ENCODE peak calls at places on chromosome 1, in ten cellular contexts. P, X, J, W, D, Q, A, R, E and Z are unnamed samples. For H3K9me2, the result is how much of the 10 kb centered on the place peaks cover.

GRCh38 chr1:32881871-32882850 is 4.1 kb upstream of the HPCA start:
- DNase-seq in R (peak), A (no peak), Q (no peak), J (no peak), X (no peak), D (no peak), P (no peak), W (no peak), E (no peak), Z (no peak)

GRCh38 chr1:99943238-99943794 is 26.5 kb upstream of the SLC35A3 start:
- DNase-seq in D (no peak), X (no peak), P (peak), A (no peak), Q (no peak), J (peak), E (peak), W (peak), R (no peak), Z (no peak)

GRCh38 chr1:2072109-2072806 is 22.0 kb downstream of the PRKCZ start:
- DNase-seq in Q (no peak), J (no peak), A (no peak), E (no peak), P (peak), D (no peak), X (no peak), W (no peak), R (no peak), Z (no peak)

GRCh38 chr1:192809286-192810252 is 730 bp downstream of the RGS2 start:
- DNase-seq in P (peak), A (no peak), E (no peak), R (peak), Q (peak), J (peak), D (peak), X (peak), W (peak), Z (peak)

GRCh38 chr1:51998007-51998406 is 7.5 kb upstream of the RAB3B start:
- DNase-seq in X (no peak), E (no peak), R (peak), W (no peak), P (no peak), Q (peak), A (no peak), D (no peak), J (no peak), Z (no peak)

GRCh38 chr1:206455681-206456344 is 14.5 kb upstream of the IKBKE start:
- DNase-seq in A (no peak), D (no peak), P (peak), W (peak), Q (no peak), E (no peak), X (no peak), R (peak), J (no peak), Z (no peak)

GRCh38 chr1:29474274-29474824 is 238.0 kb downstream of the PTPRU start:
- DNase-seq in E (no peak), R (peak), D (no peak), W (no peak), J (no peak), P (peak), A (no peak), Q (no peak), X (no peak), Z (no peak)

GRCh38 chr1:232553050-232553754 is 76.7 kb downstream of the SIPA1L2 start:
- DNase-seq in J (peak), R (peak), D (no peak), A (no peak), E (no peak), X (no peak), P (peak), Q (no peak), W (no peak), Z (no peak)

GRCh38 chr1:223843934-223844333 is 1.8 kb downstream of the TP53BP2 start:
- DNase-seq in J (peak), D (no peak), Q (no peak), P (no peak), R (no peak), E (no peak), A (no peak), X (no peak), W (no peak), Z (no peak)

GRCh38 chr1:228508253-228508652 is 21.1 kb downstream of the RNF187 start:
- DNase-seq in J (no peak), W (no peak), Q (no peak), D (no peak), X (no peak), E (no peak), R (no peak), A (no peak), P (no peak), Z (no peak)

GRCh38 chr1:174556392-174556791 is 108.6 kb downstream of the GPR52 start:
- DNase-seq in E (no peak), J (no peak), Q (no peak), P (no peak), R (no peak), A (no peak), D (no peak), X (no peak), W (no peak), Z (no peak)

GRCh38 chr1:9824702-9825089 is 931 bp upstream of the CLSTN1 start:
- DNase-seq in J (no peak), E (no peak), P (no peak), Q (no peak), A (no peak), R (no peak), D (no peak), W (no peak), X (no peak), Z (no peak)
- H3K4me3 ChIP-seq in J (peak), E (peak), P (no peak), Q (peak), A (peak), R (peak), D (peak), W (peak), X (no peak), Z (peak)

GRCh38 chr1:84757301-84757700 is 67.0 kb upstream of the SSX2IP start:
- DNase-seq in W (peak), D (no peak), A (no peak), X (no peak), J (no peak), P (no peak), R (peak), Q (peak), E (no peak), Z (no peak)

GRCh38 chr1:84756455-84757082 is 66.3 kb upstream of the SSX2IP start:
- DNase-seq in P (no peak), D (no peak), W (no peak), X (no peak), Q (peak), J (peak), R (no peak), E (no peak), A (no peak), Z (no peak)

GRCh38 chr1:84754376-84754672 is 64.1 kb upstream of the SSX2IP start:
- DNase-seq in R (no peak), X (no peak), Q (peak), A (no peak), W (no peak), P (no peak), D (no peak), E (no peak), J (no peak), Z (no peak)

GRCh38 chr1:84755216-84755615 is 65.0 kb upstream of the SSX2IP start:
- DNase-seq in Q (no peak), W (no peak), X (no peak), E (no peak), P (no peak), R (no peak), A (no peak), D (no peak), J (no peak), Z (no peak)

GRCh38 chr1:84753516-84754375 is 63.5 kb upstream of the SSX2IP start:
- DNase-seq in P (peak), X (peak), Q (peak), D (peak), J (peak), E (peak), R (peak), W (peak), A (peak), Z (peak)
- H3K9me2 ChIP-seq in P (under half), X (under half), Q (under half), D (under half), J (under half), E (under half), R (under half), W (under half), A (under half), Z (under half)

GRCh38 chr1:110673197-110673701 is 1.5 kb downstream of the KCNA3 start:
- DNase-seq in X (peak), D (peak), Q (peak), A (no peak), E (no peak), W (no peak), P (no peak), R (peak), J (no peak), Z (no peak)
- H3K4me3 ChIP-seq in X (peak), D (peak), Q (peak), A (no peak), E (no peak), W (no peak), P (no peak), R (peak), J (no peak), Z (no peak)

GRCh38 chr1:11340248-11340632 is 67.2 kb downstream of the UBIAD1 start:
- DNase-seq in A (no peak), W (no peak), Q (no peak), J (no peak), R (no peak), X (no peak), E (no peak), D (no peak), P (no peak), Z (no peak)
- H3K9me2 ChIP-seq in A (under half), W (under half), Q (under half), J (under half), R (under half), X (under half), E (under half), D (under half), P (under half), Z (under half)

DNA sequence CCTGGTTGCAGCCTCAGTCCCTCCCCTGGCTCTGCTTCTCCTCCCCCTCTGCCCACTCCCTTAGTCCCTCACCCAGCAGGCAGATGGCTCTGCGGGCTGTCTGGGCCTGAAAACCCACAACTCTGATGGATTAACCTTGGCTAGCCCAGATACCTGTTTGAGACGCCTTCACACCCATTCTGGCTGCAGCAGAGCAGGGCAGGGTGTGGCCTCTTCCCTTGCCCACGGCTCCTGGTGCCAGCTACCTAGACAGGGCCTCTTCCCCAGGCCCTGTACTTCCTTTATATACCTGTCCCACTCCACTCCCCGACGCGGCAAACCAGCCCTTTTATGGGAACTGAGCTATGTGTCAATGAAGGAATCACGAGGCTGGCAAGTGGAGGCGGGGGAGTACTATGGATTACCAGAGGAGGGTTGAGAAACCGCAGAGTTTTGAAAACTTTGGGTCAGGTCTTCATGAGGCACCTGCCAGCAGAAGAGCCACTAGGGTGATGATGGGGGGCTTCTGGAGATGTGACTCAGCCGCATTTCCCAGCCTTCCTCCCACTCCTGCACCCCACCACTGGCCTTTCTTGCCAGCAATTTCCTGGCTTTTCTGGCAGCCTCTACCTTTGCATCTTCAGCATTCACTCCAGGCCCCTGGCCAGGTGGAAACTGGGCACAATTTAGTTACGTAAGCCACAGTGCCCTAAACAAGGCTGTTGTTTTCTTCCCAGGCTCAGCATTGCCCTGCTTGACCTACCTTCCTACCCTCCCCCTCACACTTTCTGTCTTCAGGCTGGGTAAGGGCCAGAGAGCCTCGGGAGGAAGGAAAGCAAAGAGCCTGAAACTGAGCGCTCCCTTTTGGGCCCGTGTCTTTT is at the start of gene CHI3L1:
- DNase-seq in P (no peak), X (no peak), A (no peak), Q (peak), W (no peak), J (no peak), E (no peak), R (no peak), D (no peak), Z (peak)
- H3K4me3 ChIP-seq in P (no peak), X (no peak), A (no peak), Q (no peak), W (no peak), J (no peak), E (no peak), R (no peak), D (no peak), Z (no peak)

GRCh38 chr1:194159941-194160340 is 973.5 kb upstream of the B3GALT2 start:
- DNase-seq in X (peak), Q (peak), P (no peak), R (no peak), E (no peak), W (peak), D (no peak), A (peak), J (no peak), Z (no peak)
- H3K9me2 ChIP-seq in X (under half), Q (under half), P (under half), R (under half), E (under half), W (under half), D (under half), A (under half), J (under half), Z (under half)

GRCh38 chr1:201942129-201942495 is 4.2 kb downstream of the LMOD1 start:
- DNase-seq in Q (no peak), E (no peak), D (no peak), R (no peak), J (no peak), W (no peak), A (no peak), X (no peak), P (no peak), Z (no peak)

GRCh38 chr1:201945863-201946223 is 505 bp downstream of the LMOD1 start:
- DNase-seq in P (no peak), D (no peak), X (no peak), A (no peak), W (no peak), R (no peak), J (peak), E (no peak), Q (no peak), Z (no peak)

GRCh38 chr1:201945157-201945556 is 1.2 kb downstream of the LMOD1 start:
- DNase-seq in P (no peak), R (no peak), W (no peak), X (no peak), Q (peak), A (no peak), E (no peak), J (peak), D (no peak), Z (no peak)

GRCh38 chr1:201944639-201945038 is 1.7 kb downstream of the LMOD1 start:
- DNase-seq in J (peak), W (no peak), P (no peak), D (no peak), Q (no peak), X (no peak), R (no peak), A (no peak), E (no peak), Z (no peak)

GRCh38 chr1:201944002-201944401 is 2.3 kb downstream of the LMOD1 start:
- DNase-seq in P (no peak), Q (no peak), A (no peak), X (no peak), R (no peak), E (no peak), D (no peak), J (no peak), W (no peak), Z (no peak)
- H3K4me3 ChIP-seq in P (no peak), Q (no peak), A (no peak), X (no peak), R (no peak), E (no peak), D (no peak), J (no peak), W (no peak), Z (no peak)

DNA sequence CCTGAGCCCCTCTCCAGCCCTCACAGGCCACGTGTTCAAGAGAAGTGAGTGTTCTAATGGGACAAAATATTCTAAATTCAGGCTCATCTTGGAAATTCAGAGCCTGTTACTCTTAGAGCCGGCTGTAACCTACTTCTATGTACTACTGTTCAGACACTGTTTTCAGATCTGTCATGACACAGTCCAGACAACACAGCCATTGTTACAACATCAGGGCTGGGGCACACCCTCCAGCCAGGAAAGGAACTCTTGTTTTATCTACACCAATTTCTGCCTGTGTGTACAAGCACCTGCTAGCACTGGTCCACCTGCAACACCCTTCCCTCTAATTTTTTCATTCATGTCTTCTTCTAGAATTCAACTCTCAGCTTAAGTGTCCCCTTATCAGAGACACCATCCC is 145.4 kb upstream of the C8B start:
- DNase-seq in W (no peak), P (peak), R (no peak), E (no peak), A (no peak), Q (no peak), D (no peak), X (no peak), J (no peak), Z (no peak)
- H3K9me2 ChIP-seq in W (under half), P (under half), R (under half), E (under half), A (under half), Q (under half), D (under half), X (under half), J (under half), Z (under half)

GRCh38 chr1:234756857-234757256 is 146.9 kb upstream of the IRF2BP2 start:
- DNase-seq in P (no peak), X (no peak), A (no peak), D (no peak), W (no peak), J (no peak), Q (no peak), R (no peak), E (no peak), Z (no peak)

GRCh38 chr1:234752927-234753326 is 142.9 kb upstream of the IRF2BP2 start:
- DNase-seq in E (no peak), P (no peak), A (no peak), D (no peak), X (no peak), W (no peak), Q (no peak), J (no peak), R (no peak), Z (no peak)

GRCh38 chr1:234756066-234756783 is 146.2 kb upstream of the IRF2BP2 start:
- DNase-seq in E (no peak), W (no peak), R (no peak), A (no peak), D (no peak), P (no peak), Q (no peak), J (no peak), X (no peak), Z (no peak)

GRCh38 chr1:234753979-234754378 is 144.0 kb upstream of the IRF2BP2 start:
- DNase-seq in A (no peak), D (no peak), E (no peak), Q (no peak), J (no peak), P (no peak), R (no peak), W (no peak), X (no peak), Z (no peak)

DNA sequence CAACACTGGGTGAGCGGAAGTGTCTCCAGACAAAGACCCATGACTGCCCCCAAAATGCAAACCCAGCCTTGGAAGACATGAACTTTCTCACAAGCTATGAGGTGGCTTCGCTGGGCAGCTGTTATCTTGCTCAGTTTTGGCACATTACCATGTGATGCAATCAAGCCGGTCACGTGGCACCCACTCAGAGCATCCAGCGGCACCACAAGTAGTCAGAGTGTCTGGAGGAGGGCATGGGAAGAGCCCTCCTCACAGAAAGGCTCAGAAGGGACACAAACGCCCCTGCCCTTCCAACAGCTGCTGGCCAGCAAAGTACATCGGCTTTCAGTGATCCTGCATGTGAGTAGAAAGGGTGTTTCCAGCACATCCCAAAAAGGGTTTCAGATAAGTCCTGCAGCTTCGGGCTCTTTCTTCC is 145.5 kb upstream of the IRF2BP2 start:
- DNase-seq in E (no peak), A (no peak), Q (no peak), J (peak), P (peak), X (no peak), D (no peak), W (no peak), R (no peak), Z (no peak)
- H3K4me3 ChIP-seq in E (no peak), A (no peak), Q (no peak), J (no peak), P (no peak), X (no peak), D (no peak), W (no peak), R (no peak), Z (no peak)

GRCh38 chr1:66400660-66401059 is 133.3 kb upstream of the SGIP1 start:
- DNase-seq in R (no peak), J (no peak), D (no peak), E (no peak), A (no peak), W (no peak), P (no peak), X (peak), Q (no peak), Z (peak)
- H3K9me2 ChIP-seq in R (under half), J (under half), D (under half), E (under half), A (under half), W (under half), P (under half), X (under half), Q (under half), Z (under half)